ENCODE peak calls at places on chromosome 10, in six cellular contexts. One of them, this sample, is unnamed.

GRCh38 chr10:14535497-14536199 is 204.9 kb upstream of the FRMD4A start:
- DNase-seq in esophagus squamous epithelium: no peak
- DNase-seq in lower leg skin: no peak
- DNase-seq in GM12865: no peak
- DNase-seq in neural crest cell: no peak
- DNase-seq in A549: no peak
- DNase-seq in this sample: no peak

GRCh38 chr10:17049195-17049594 is 80.4 kb downstream of the CUBN start:
- DNase-seq in neural crest cell: no peak
- DNase-seq in A549: no peak
- DNase-seq in esophagus squamous epithelium: no peak
- DNase-seq in GM12865: no peak
- DNase-seq in lower leg skin: no peak
- DNase-seq in this sample: no peak

GRCh38 chr10:59372543-59372942 is 10.2 kb upstream of the FAM13C start:
- DNase-seq in A549: no peak
- DNase-seq in lower leg skin: no peak
- DNase-seq in esophagus squamous epithelium: no peak
- DNase-seq in GM12865: no peak
- DNase-seq in neural crest cell: no peak
- DNase-seq in this sample: no peak

GRCh38 chr10:11378835-11379234 is 232.6 kb downstream of the USP6NL start:
- DNase-seq in esophagus squamous epithelium: no peak
- DNase-seq in A549: no peak
- DNase-seq in GM12865: no peak
- DNase-seq in neural crest cell: no peak
- DNase-seq in lower leg skin: no peak
- DNase-seq in this sample: no peak

GRCh38 chr10:71520042-71520441 is 123.3 kb downstream of the CDH23 start:
- DNase-seq in lower leg skin: no peak
- DNase-seq in A549: no peak
- DNase-seq in esophagus squamous epithelium: no peak
- DNase-seq in GM12865: no peak
- DNase-seq in neural crest cell: no peak
- DNase-seq in this sample: no peak

GRCh38 chr10:119597405-119598186 is 832 bp upstream of the TIAL1 start:
- DNase-seq in esophagus squamous epithelium: no peak
- DNase-seq in GM12865: peak
- DNase-seq in neural crest cell: no peak
- DNase-seq in A549: no peak
- DNase-seq in lower leg skin: no peak
- DNase-seq in this sample: no peak

GRCh38 chr10:56360967-56361841 is at the start of gene ZWINT:
- DNase-seq in GM12865: peak
- DNase-seq in esophagus squamous epithelium: peak
- DNase-seq in lower leg skin: peak
- DNase-seq in neural crest cell: peak
- DNase-seq in A549: peak
- DNase-seq in this sample: peak

GRCh38 chr10:22314852-22315251 is 1.3 kb upstream of the COMMD3 start:
- DNase-seq in esophagus squamous epithelium: no peak
- DNase-seq in lower leg skin: no peak
- DNase-seq in A549: no peak
- DNase-seq in GM12865: no peak
- DNase-seq in neural crest cell: no peak
- DNase-seq in this sample: peak

GRCh38 chr10:71369602-71370001 is 27.1 kb upstream of the CDH23 start:
- DNase-seq in neural crest cell: no peak
- DNase-seq in esophagus squamous epithelium: no peak
- DNase-seq in GM12865: no peak
- DNase-seq in A549: no peak
- DNase-seq in lower leg skin: no peak
- DNase-seq in this sample: no peak

GRCh38 chr10:46028584-46029570 is 1.5 kb downstream of the NCOA4 start:
- DNase-seq in lower leg skin: no peak
- DNase-seq in A549: peak
- DNase-seq in neural crest cell: no peak
- DNase-seq in esophagus squamous epithelium: no peak
- DNase-seq in GM12865: peak
- DNase-seq in this sample: peak

GRCh38 chr10:32366588-32366987 is 19.6 kb upstream of the EPC1 start:
- DNase-seq in A549: no peak
- DNase-seq in GM12865: no peak
- DNase-seq in neural crest cell: no peak
- DNase-seq in esophagus squamous epithelium: no peak
- DNase-seq in lower leg skin: no peak
- DNase-seq in this sample: no peak

GRCh38 chr10:103576862-103577261 is 83.4 kb downstream of the NEURL1 start:
- DNase-seq in esophagus squamous epithelium: no peak
- DNase-seq in lower leg skin: no peak
- DNase-seq in neural crest cell: no peak
- DNase-seq in A549: no peak
- DNase-seq in GM12865: no peak
- DNase-seq in this sample: no peak

GRCh38 chr10:79098596-79099015 is 29.8 kb downstream of the ZMIZ1 start:
- DNase-seq in neural crest cell: no peak
- DNase-seq in GM12865: peak
- DNase-seq in A549: no peak
- DNase-seq in lower leg skin: no peak
- DNase-seq in esophagus squamous epithelium: no peak
- DNase-seq in this sample: no peak

GRCh38 chr10:122852261-122852660 is 6.6 kb upstream of the CUZD1 start:
- DNase-seq in esophagus squamous epithelium: no peak
- DNase-seq in A549: no peak
- DNase-seq in lower leg skin: no peak
- DNase-seq in neural crest cell: no peak
- DNase-seq in GM12865: no peak
- DNase-seq in this sample: peak

GRCh38 chr10:87593702-87594101 is 66.0 kb upstream of the PAPSS2 start:
- DNase-seq in lower leg skin: no peak
- DNase-seq in GM12865: no peak
- DNase-seq in A549: no peak
- DNase-seq in esophagus squamous epithelium: no peak
- DNase-seq in neural crest cell: no peak
- DNase-seq in this sample: no peak

GRCh38 chr10:50988792-50989191 is 85.5 kb upstream of the PRKG1 start:
- DNase-seq in esophagus squamous epithelium: no peak
- DNase-seq in lower leg skin: no peak
- DNase-seq in GM12865: peak
- DNase-seq in A549: no peak
- DNase-seq in neural crest cell: no peak
- DNase-seq in this sample: peak

GRCh38 chr10:43252166-43252784 is 14.6 kb downstream of the RASGEF1A start:
- DNase-seq in GM12865: no peak
- DNase-seq in lower leg skin: no peak
- DNase-seq in esophagus squamous epithelium: no peak
- DNase-seq in A549: no peak
- DNase-seq in neural crest cell: no peak
- DNase-seq in this sample: no peak

GRCh38 chr10:11673346-11674330 is 62.2 kb upstream of the USP6NL start:
- DNase-seq in lower leg skin: no peak
- DNase-seq in GM12865: peak
- DNase-seq in neural crest cell: no peak
- DNase-seq in esophagus squamous epithelium: no peak
- DNase-seq in A549: no peak
- DNase-seq in this sample: no peak

DNA sequence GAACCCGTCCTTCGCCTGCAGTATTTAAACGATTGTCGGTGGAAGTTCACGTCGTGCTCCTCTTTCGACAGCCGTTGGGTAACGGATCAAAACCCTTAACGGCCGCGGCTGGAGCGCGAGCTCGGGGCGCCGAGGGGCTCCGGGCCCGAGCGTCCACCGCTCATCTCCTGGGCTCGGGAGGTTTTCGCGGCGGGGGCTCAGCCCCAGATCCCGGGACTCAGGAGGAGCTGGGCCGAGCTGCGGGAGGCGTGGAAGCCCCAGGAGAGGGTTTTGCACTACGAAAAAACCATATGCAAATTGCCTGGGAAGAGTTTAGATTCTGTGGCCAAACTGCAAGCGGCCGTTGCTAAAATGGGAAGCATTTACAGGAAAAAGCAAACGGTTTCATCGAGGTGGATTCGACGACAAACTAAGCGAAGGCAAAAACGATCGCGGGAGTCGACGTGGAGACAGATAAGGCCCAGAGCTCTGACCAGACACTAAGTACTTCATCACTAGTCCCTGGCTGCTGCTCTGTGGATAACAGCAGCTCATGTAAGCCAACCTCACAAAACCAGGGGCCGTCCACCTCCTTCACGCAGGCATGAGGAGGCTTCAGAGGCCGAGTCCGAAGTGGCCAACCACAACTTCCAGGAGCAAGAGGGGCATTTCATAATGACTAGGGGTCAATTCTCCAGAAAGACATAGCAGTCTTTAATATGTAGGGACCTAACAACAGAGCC is 129.7 kb downstream of the MARCHF5 start:
- DNase-seq in GM12865: no peak
- DNase-seq in neural crest cell: no peak
- DNase-seq in A549: no peak
- DNase-seq in lower leg skin: no peak
- DNase-seq in esophagus squamous epithelium: no peak
- DNase-seq in this sample: no peak
- TF ChIP-seq CTCF in GM12865: no peak
- TF ChIP-seq CTCF in neural crest cell: no peak
- TF ChIP-seq CTCF in A549: no peak
- TF ChIP-seq CTCF in lower leg skin: no peak
- TF ChIP-seq CTCF in esophagus squamous epithelium: no peak
- TF ChIP-seq CTCF in this sample: no peak

GRCh38 chr10:109022417-109023049 is 900.8 kb downstream of the XPNPEP1 start:
- DNase-seq in A549: no peak
- DNase-seq in lower leg skin: no peak
- DNase-seq in esophagus squamous epithelium: no peak
- DNase-seq in GM12865: no peak
- DNase-seq in neural crest cell: no peak
- DNase-seq in this sample: no peak

DNA sequence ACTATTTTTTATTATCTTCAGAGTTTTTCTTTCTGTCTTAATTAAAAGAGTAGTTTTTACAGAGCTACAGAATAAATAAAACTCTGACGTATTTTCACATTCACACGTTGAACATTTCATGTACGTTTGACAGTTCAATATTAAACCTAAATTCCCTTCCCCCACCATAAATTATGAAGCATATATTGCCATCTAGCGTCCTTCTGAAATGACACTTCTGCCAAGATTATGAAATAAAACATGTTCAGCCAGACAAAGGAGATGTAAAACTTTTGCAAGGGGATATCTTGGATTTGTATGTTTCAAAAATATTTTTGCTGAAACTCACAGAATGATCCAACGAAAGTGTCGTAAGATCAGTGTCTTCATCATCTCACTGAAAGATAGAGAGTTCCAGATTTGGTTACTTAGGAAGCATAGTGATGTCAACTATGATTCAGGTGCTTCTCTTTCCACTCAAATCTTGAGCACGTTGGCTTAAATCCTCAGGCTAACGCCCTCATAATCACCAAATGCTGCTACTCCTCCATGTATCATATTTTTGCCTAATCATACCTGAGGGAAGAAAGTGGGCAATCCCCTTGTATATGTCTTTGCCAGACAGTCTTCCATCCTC is 904.3 kb downstream of the XPNPEP1 start:
- DNase-seq in GM12865: peak
- DNase-seq in A549: no peak
- DNase-seq in neural crest cell: no peak
- DNase-seq in esophagus squamous epithelium: no peak
- DNase-seq in lower leg skin: no peak
- DNase-seq in this sample: peak
- TF ChIP-seq CTCF in GM12865: peak
- TF ChIP-seq CTCF in A549: no peak
- TF ChIP-seq CTCF in neural crest cell: no peak
- TF ChIP-seq CTCF in esophagus squamous epithelium: no peak
- TF ChIP-seq CTCF in lower leg skin: no peak
- TF ChIP-seq CTCF in this sample: peak

DNA sequence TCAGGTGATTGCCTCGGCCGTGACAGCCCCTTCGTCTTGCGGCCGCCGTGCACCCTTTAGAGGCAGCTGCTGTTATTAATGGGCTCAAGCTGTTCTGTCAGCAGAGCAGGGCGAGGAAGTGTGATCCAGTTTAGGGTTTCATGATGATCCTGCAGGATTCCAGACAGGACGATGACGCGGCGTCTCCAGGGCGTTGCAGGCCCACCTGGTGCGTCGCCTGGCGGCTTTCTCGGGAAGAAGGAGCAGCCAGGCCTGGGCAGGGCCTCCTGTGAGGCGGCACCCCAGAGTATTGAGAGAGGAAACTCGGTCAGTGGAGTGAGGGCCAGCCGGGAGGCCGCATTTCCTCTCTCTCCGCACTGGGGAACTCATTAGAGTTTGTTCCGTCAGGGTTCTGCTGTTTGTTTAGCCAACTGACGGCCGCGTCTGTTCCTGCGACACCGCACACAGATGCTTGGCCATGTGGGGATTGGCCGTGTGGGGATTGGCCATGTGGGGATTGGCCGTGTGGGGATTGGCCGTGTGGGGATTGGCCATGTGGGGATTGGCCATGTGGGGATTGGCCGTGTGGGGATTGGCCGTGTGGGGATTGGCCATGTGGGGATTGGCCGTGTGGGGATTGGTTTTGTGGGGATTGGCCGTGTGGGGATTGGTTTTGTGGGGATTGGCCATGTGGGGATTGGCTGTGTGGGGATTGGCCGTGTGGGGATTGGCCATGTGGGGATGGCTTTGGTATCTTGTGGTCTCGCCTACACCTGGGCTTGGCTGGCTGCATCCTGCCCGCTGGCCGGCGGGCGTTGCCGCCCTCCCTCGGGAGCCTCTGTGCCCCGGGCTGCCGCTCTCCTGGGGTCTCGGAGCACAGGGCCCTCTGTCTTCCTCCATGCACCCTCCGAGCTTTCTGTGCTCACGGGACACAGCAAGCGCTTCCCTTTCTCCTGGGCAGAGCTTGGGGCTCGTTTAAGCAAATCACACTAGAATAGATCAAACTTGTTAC is 62.7 kb downstream of the NKX6-2 start:
- DNase-seq in lower leg skin: no peak
- DNase-seq in neural crest cell: no peak
- DNase-seq in A549: no peak
- DNase-seq in esophagus squamous epithelium: no peak
- DNase-seq in GM12865: no peak
- DNase-seq in this sample: no peak
- TF ChIP-seq CTCF in lower leg skin: no peak
- TF ChIP-seq CTCF in neural crest cell: no peak
- TF ChIP-seq CTCF in A549: no peak
- TF ChIP-seq CTCF in esophagus squamous epithelium: no peak
- TF ChIP-seq CTCF in GM12865: no peak
- TF ChIP-seq CTCF in this sample: no peak

DNA sequence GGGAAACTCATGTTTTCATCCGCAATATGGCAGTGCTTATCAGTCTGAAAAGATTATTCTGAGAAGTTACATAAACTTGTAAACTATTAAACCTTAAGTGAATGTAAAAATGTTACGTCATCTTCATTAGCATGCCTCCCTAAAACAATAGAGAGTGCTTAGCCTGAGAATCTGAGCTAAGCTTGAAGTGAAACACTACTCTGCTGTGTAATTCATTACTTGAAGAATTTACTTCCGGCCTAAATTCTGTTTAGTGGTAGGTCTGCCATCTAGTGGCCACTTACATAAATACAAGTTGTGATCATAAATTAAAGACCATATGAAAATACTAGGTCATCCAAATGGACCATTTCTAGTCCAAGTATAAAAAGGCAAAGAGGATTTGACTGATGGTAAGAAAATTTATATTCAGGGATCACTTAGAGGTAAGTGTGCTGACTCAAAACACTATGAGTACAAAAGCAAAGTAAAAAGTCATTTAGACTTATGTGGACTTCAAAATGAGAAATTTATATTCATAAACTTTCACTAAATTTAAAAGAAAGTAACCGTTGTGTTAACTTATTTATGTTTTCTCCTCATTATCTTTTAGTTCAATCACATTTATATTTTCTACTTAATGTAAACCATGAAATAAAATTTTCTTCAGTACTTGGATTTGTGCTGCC is 745.1 kb upstream of the LRRTM3 start:
- DNase-seq in esophagus squamous epithelium: no peak
- DNase-seq in A549: peak
- DNase-seq in neural crest cell: peak
- DNase-seq in lower leg skin: no peak
- DNase-seq in GM12865: peak
- DNase-seq in this sample: peak
- TF ChIP-seq CTCF in esophagus squamous epithelium: peak
- TF ChIP-seq CTCF in A549: peak
- TF ChIP-seq CTCF in neural crest cell: peak
- TF ChIP-seq CTCF in lower leg skin: no peak
- TF ChIP-seq CTCF in GM12865: peak
- TF ChIP-seq CTCF in this sample: peak

This sample was measured in MCF 10A.